ENCODE peak calls at places on chromosomes 16 and 17, in nine cellular contexts. One of them, this sample, is unnamed.
A peak's percentile ranks its signal among the peaks of the same experiment; 100 is the strongest.

GRCh38 chr17:79625706-79626105 is 14.9 kb upstream of the RBFOX3 start:
- DNase-seq in lung: no peak
- DNase-seq in cardiac muscle cell: no peak
- DNase-seq in fibroblast of lung: no peak
- DNase-seq in heart right ventricle: no peak
- DNase-seq in OCI-LY7: no peak
- DNase-seq in transverse colon: no peak
- DNase-seq in breast epithelium: peak; percentile 30
- DNase-seq in mesendoderm: no peak
- DNase-seq in this sample: no peak

GRCh38 chr17:54194268-54194667 is 371.5 kb downstream of the KIF2B start:
- DNase-seq in breast epithelium: no peak
- DNase-seq in fibroblast of lung: no peak
- DNase-seq in lung: no peak
- DNase-seq in transverse colon: no peak
- DNase-seq in mesendoderm: no peak
- DNase-seq in OCI-LY7: no peak
- DNase-seq in heart right ventricle: no peak
- DNase-seq in cardiac muscle cell: no peak
- DNase-seq in this sample: no peak

GRCh38 chr17:15659663-15660062 is 24.4 kb downstream of the TRIM16 start:
- DNase-seq in transverse colon: no peak
- DNase-seq in mesendoderm: peak; percentile 92
- DNase-seq in fibroblast of lung: no peak
- DNase-seq in heart right ventricle: peak; percentile 47
- DNase-seq in cardiac muscle cell: peak; percentile 54
- DNase-seq in OCI-LY7: no peak
- DNase-seq in breast epithelium: no peak
- DNase-seq in lung: peak; percentile 80
- DNase-seq in this sample: no peak

GRCh38 chr16:88633684-88634140 is 4.7 kb upstream of the IL17C start:
- DNase-seq in breast epithelium: no peak
- DNase-seq in transverse colon: peak; percentile 60
- DNase-seq in heart right ventricle: peak; percentile 22
- DNase-seq in lung: no peak
- DNase-seq in mesendoderm: peak; percentile 86
- DNase-seq in fibroblast of lung: no peak
- DNase-seq in cardiac muscle cell: peak; percentile 26
- DNase-seq in OCI-LY7: peak; percentile 55
- DNase-seq in this sample: no peak

GRCh38 chr17:39239640-39240314 is 14.0 kb upstream of the STAC2 start:
- DNase-seq in lung: peak; percentile 56
- DNase-seq in cardiac muscle cell: peak; percentile 67
- DNase-seq in transverse colon: peak; percentile 81
- DNase-seq in breast epithelium: peak; percentile 64
- DNase-seq in fibroblast of lung: no peak
- DNase-seq in OCI-LY7: peak; percentile 89
- DNase-seq in heart right ventricle: peak; percentile 30
- DNase-seq in mesendoderm: peak; percentile 79
- DNase-seq in this sample: peak; percentile 82

GRCh38 chr16:79100456-79100855 is 500.1 kb downstream of the MAF start:
- DNase-seq in heart right ventricle: no peak
- DNase-seq in mesendoderm: no peak
- DNase-seq in transverse colon: no peak
- DNase-seq in fibroblast of lung: no peak
- DNase-seq in breast epithelium: no peak
- DNase-seq in cardiac muscle cell: peak; percentile 54
- DNase-seq in lung: no peak
- DNase-seq in OCI-LY7: no peak
- DNase-seq in this sample: no peak

GRCh38 chr17:47810200-47810821 is 11.3 kb downstream of the OSBPL7 start:
- DNase-seq in heart right ventricle: no peak
- DNase-seq in breast epithelium: no peak
- DNase-seq in fibroblast of lung: peak; percentile 84
- DNase-seq in lung: peak; percentile 69
- DNase-seq in transverse colon: peak; percentile 88
- DNase-seq in OCI-LY7: no peak
- DNase-seq in mesendoderm: peak; percentile 65
- DNase-seq in cardiac muscle cell: peak; percentile 28
- DNase-seq in this sample: no peak

GRCh38 chr16:11032000-11032921 is 87.9 kb downstream of the CLEC16A start:
- DNase-seq in lung: no peak
- DNase-seq in heart right ventricle: no peak
- DNase-seq in breast epithelium: no peak
- DNase-seq in fibroblast of lung: peak; percentile 41
- DNase-seq in OCI-LY7: no peak
- DNase-seq in cardiac muscle cell: no peak
- DNase-seq in transverse colon: no peak
- DNase-seq in mesendoderm: peak; percentile 81
- DNase-seq in this sample: no peak

GRCh38 chr17:47064684-47065083 is 85.6 kb upstream of the RPRML start:
- DNase-seq in cardiac muscle cell: no peak
- DNase-seq in lung: no peak
- DNase-seq in transverse colon: no peak
- DNase-seq in OCI-LY7: no peak
- DNase-seq in mesendoderm: no peak
- DNase-seq in fibroblast of lung: no peak
- DNase-seq in heart right ventricle: no peak
- DNase-seq in breast epithelium: no peak
- DNase-seq in this sample: no peak

GRCh38 chr17:83204230-83204725 is 124.9 kb downstream of the METRNL start:
- DNase-seq in lung: no peak
- DNase-seq in breast epithelium: no peak
- DNase-seq in heart right ventricle: no peak
- DNase-seq in fibroblast of lung: no peak
- DNase-seq in mesendoderm: no peak
- DNase-seq in cardiac muscle cell: no peak
- DNase-seq in OCI-LY7: no peak
- DNase-seq in transverse colon: no peak
- DNase-seq in this sample: no peak

GRCh38 chr16:47956881-47957280 is 198.9 kb downstream of the ABCC12 start:
- DNase-seq in lung: no peak
- DNase-seq in mesendoderm: no peak
- DNase-seq in breast epithelium: no peak
- DNase-seq in fibroblast of lung: no peak
- DNase-seq in cardiac muscle cell: no peak
- DNase-seq in OCI-LY7: no peak
- DNase-seq in heart right ventricle: no peak
- DNase-seq in transverse colon: no peak
- DNase-seq in this sample: no peak

GRCh38 chr17:64063766-64064224 is 43.4 kb upstream of the ICAM2 start:
- DNase-seq in OCI-LY7: peak; percentile 71
- DNase-seq in transverse colon: peak; percentile 76
- DNase-seq in heart right ventricle: peak; percentile 62
- DNase-seq in cardiac muscle cell: peak; percentile 79
- DNase-seq in lung: peak; percentile 82
- DNase-seq in breast epithelium: no peak
- DNase-seq in fibroblast of lung: peak; percentile 44
- DNase-seq in mesendoderm: peak; percentile 91
- DNase-seq in this sample: peak; percentile 60

GRCh38 chr17:2058521-2059124 is 3.7 kb downstream of the HIC1 start:
- DNase-seq in OCI-LY7: peak; percentile 57
- DNase-seq in cardiac muscle cell: peak; percentile 55
- DNase-seq in breast epithelium: no peak
- DNase-seq in heart right ventricle: peak; percentile 87
- DNase-seq in mesendoderm: peak; percentile 82
- DNase-seq in lung: peak; percentile 79
- DNase-seq in transverse colon: peak; percentile 89
- DNase-seq in fibroblast of lung: peak; percentile 81
- DNase-seq in this sample: peak; percentile 72

GRCh38 chr17:58265902-58266875 is 14.5 kb downstream of the MPO start:
- DNase-seq in transverse colon: no peak
- DNase-seq in cardiac muscle cell: no peak
- DNase-seq in OCI-LY7: no peak
- DNase-seq in lung: no peak
- DNase-seq in heart right ventricle: no peak
- DNase-seq in fibroblast of lung: no peak
- DNase-seq in mesendoderm: no peak
- DNase-seq in breast epithelium: no peak
- DNase-seq in this sample: no peak

GRCh38 chr17:81095608-81095888 is 60.6 kb downstream of the BAIAP2 start:
- DNase-seq in OCI-LY7: no peak
- DNase-seq in breast epithelium: no peak
- DNase-seq in heart right ventricle: no peak
- DNase-seq in mesendoderm: no peak
- DNase-seq in lung: no peak
- DNase-seq in cardiac muscle cell: no peak
- DNase-seq in fibroblast of lung: no peak
- DNase-seq in transverse colon: no peak
- DNase-seq in this sample: no peak
- H3K36me3 ChIP-seq in OCI-LY7: no peaks in the 10 kb centered on the region
- H3K36me3 ChIP-seq in breast epithelium: no peaks in the 10 kb centered on the region
- H3K36me3 ChIP-seq in heart right ventricle: no peaks in the 10 kb centered on the region
- H3K36me3 ChIP-seq in mesendoderm: no peaks in the 10 kb centered on the region
- H3K36me3 ChIP-seq in lung: no peaks in the 10 kb centered on the region
- H3K36me3 ChIP-seq in cardiac muscle cell: no peaks in the 10 kb centered on the region
- H3K36me3 ChIP-seq in fibroblast of lung: no peaks in the 10 kb centered on the region
- H3K36me3 ChIP-seq in transverse colon: no peaks in the 10 kb centered on the region
- H3K36me3 ChIP-seq in this sample: no peaks in the 10 kb centered on the region

GRCh38 chr16:7342598-7342997 is 10.0 kb downstream of the RBFOX1 start:
- DNase-seq in OCI-LY7: no peak
- DNase-seq in cardiac muscle cell: no peak
- DNase-seq in lung: no peak
- DNase-seq in mesendoderm: no peak
- DNase-seq in breast epithelium: no peak
- DNase-seq in fibroblast of lung: no peak
- DNase-seq in heart right ventricle: no peak
- DNase-seq in transverse colon: no peak
- DNase-seq in this sample: no peak

GRCh38 chr16:7344806-7345416 is 12.3 kb downstream of the RBFOX1 start:
- DNase-seq in fibroblast of lung: no peak
- DNase-seq in heart right ventricle: no peak
- DNase-seq in breast epithelium: no peak
- DNase-seq in lung: no peak
- DNase-seq in cardiac muscle cell: peak; percentile 57
- DNase-seq in OCI-LY7: no peak
- DNase-seq in transverse colon: no peak
- DNase-seq in mesendoderm: no peak
- DNase-seq in this sample: no peak

GRCh38 chr16:7343271-7343670 is 10.6 kb downstream of the RBFOX1 start:
- DNase-seq in OCI-LY7: no peak
- DNase-seq in cardiac muscle cell: no peak
- DNase-seq in breast epithelium: no peak
- DNase-seq in lung: no peak
- DNase-seq in transverse colon: no peak
- DNase-seq in heart right ventricle: no peak
- DNase-seq in mesendoderm: no peak
- DNase-seq in fibroblast of lung: no peak
- DNase-seq in this sample: no peak

GRCh38 chr16:7340938-7341337 is 8.3 kb downstream of the RBFOX1 start:
- DNase-seq in breast epithelium: no peak
- DNase-seq in heart right ventricle: no peak
- DNase-seq in fibroblast of lung: no peak
- DNase-seq in lung: no peak
- DNase-seq in OCI-LY7: no peak
- DNase-seq in cardiac muscle cell: no peak
- DNase-seq in mesendoderm: no peak
- DNase-seq in transverse colon: no peak
- DNase-seq in this sample: no peak

DNA sequence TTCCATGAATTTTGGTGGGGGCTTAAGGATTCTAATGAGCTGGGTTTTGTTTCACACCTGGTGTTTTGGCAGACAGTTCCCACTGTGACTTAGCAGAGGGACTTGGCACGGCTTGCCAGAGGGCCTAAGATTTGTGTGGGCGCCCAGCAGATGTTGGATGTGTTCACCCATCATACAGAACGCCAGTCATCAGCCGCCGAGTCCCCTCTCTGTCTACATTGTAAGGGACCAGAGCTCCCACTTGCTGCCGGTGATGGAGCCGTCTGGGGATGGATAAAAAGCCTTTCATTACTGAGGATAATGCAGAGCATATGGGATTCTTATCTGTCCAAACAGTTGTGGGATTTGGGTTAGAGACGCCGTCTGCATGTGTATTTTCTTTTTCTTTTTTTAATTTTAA is 12.8 kb downstream of the RBFOX1 start:
- DNase-seq in heart right ventricle: peak; percentile 35
- DNase-seq in fibroblast of lung: no peak
- DNase-seq in mesendoderm: no peak
- DNase-seq in transverse colon: no peak
- DNase-seq in breast epithelium: no peak
- DNase-seq in cardiac muscle cell: no peak
- DNase-seq in OCI-LY7: no peak
- DNase-seq in lung: no peak
- DNase-seq in this sample: no peak
- H3K27ac ChIP-seq in heart right ventricle: peak overlapping the region; percentile 61
- H3K27ac ChIP-seq in fibroblast of lung: no peak overlapping the region
- H3K27ac ChIP-seq in mesendoderm: no peak overlapping the region
- H3K27ac ChIP-seq in transverse colon: no peak overlapping the region
- H3K27ac ChIP-seq in breast epithelium: no peak overlapping the region
- H3K27ac ChIP-seq in cardiac muscle cell: peak overlapping the region; percentile 80
- H3K27ac ChIP-seq in OCI-LY7: no peak overlapping the region
- H3K27ac ChIP-seq in lung: no peak overlapping the region
- H3K27ac ChIP-seq in this sample: no peak overlapping the region

GRCh38 chr17:49003557-49004511 is 6.6 kb downstream of the IGF2BP1 start:
- DNase-seq in fibroblast of lung: peak; percentile 52
- DNase-seq in transverse colon: no peak
- DNase-seq in breast epithelium: no peak
- DNase-seq in cardiac muscle cell: peak; percentile 76
- DNase-seq in OCI-LY7: no peak
- DNase-seq in mesendoderm: peak; percentile 89
- DNase-seq in lung: no peak
- DNase-seq in heart right ventricle: no peak
- DNase-seq in this sample: no peak

GRCh38 chr17:49000943-49001342 is 3.8 kb downstream of the IGF2BP1 start:
- DNase-seq in mesendoderm: no peak
- DNase-seq in OCI-LY7: no peak
- DNase-seq in lung: no peak
- DNase-seq in transverse colon: no peak
- DNase-seq in cardiac muscle cell: no peak
- DNase-seq in heart right ventricle: no peak
- DNase-seq in fibroblast of lung: peak; percentile 54
- DNase-seq in breast epithelium: no peak
- DNase-seq in this sample: no peak

GRCh38 chr17:49002766-49003165 is 5.6 kb downstream of the IGF2BP1 start:
- DNase-seq in heart right ventricle: no peak
- DNase-seq in OCI-LY7: no peak
- DNase-seq in mesendoderm: no peak
- DNase-seq in transverse colon: no peak
- DNase-seq in breast epithelium: no peak
- DNase-seq in cardiac muscle cell: no peak
- DNase-seq in fibroblast of lung: no peak
- DNase-seq in lung: no peak
- DNase-seq in this sample: no peak

GRCh38 chr17:49002331-49002730 is 5.1 kb downstream of the IGF2BP1 start:
- DNase-seq in transverse colon: no peak
- DNase-seq in mesendoderm: no peak
- DNase-seq in OCI-LY7: no peak
- DNase-seq in cardiac muscle cell: no peak
- DNase-seq in lung: no peak
- DNase-seq in breast epithelium: no peak
- DNase-seq in heart right ventricle: no peak
- DNase-seq in fibroblast of lung: no peak
- DNase-seq in this sample: no peak

GRCh38 chr17:49001671-49002070 is 4.5 kb downstream of the IGF2BP1 start:
- DNase-seq in fibroblast of lung: no peak
- DNase-seq in transverse colon: no peak
- DNase-seq in cardiac muscle cell: no peak
- DNase-seq in breast epithelium: no peak
- DNase-seq in heart right ventricle: no peak
- DNase-seq in mesendoderm: no peak
- DNase-seq in OCI-LY7: no peak
- DNase-seq in lung: no peak
- DNase-seq in this sample: no peak
- H3K4me3 ChIP-seq in fibroblast of lung: no peak overlapping the region
- H3K4me3 ChIP-seq in transverse colon: no peak overlapping the region
- H3K4me3 ChIP-seq in cardiac muscle cell: peak overlapping the region; percentile 96
- H3K4me3 ChIP-seq in breast epithelium: no peak overlapping the region
- H3K4me3 ChIP-seq in heart right ventricle: no peak overlapping the region
- H3K4me3 ChIP-seq in mesendoderm: no peak overlapping the region
- H3K4me3 ChIP-seq in OCI-LY7: peak overlapping the region; percentile 83
- H3K4me3 ChIP-seq in lung: no peak overlapping the region
- H3K4me3 ChIP-seq in this sample: no peak overlapping the region

GRCh38 chr16:28166394-28167208 is 45.2 kb downstream of the XPO6 start:
- DNase-seq in OCI-LY7: no peak
- DNase-seq in fibroblast of lung: no peak
- DNase-seq in heart right ventricle: no peak
- DNase-seq in mesendoderm: peak; percentile 69
- DNase-seq in transverse colon: no peak
- DNase-seq in breast epithelium: no peak
- DNase-seq in cardiac muscle cell: no peak
- DNase-seq in lung: no peak
- DNase-seq in this sample: no peak
- H3K36me3 ChIP-seq in OCI-LY7: peaks cover 97% of the 10 kb centered on the region
- H3K36me3 ChIP-seq in fibroblast of lung: peaks cover 25% of the 10 kb centered on the region
- H3K36me3 ChIP-seq in heart right ventricle: peaks cover 15% of the 10 kb centered on the region
- H3K36me3 ChIP-seq in mesendoderm: peaks cover 12% of the 10 kb centered on the region
- H3K36me3 ChIP-seq in transverse colon: no peaks in the 10 kb centered on the region
- H3K36me3 ChIP-seq in breast epithelium: no peaks in the 10 kb centered on the region
- H3K36me3 ChIP-seq in cardiac muscle cell: peaks cover 31% of the 10 kb centered on the region
- H3K36me3 ChIP-seq in lung: peaks cover 3% of the 10 kb centered on the region
- H3K36me3 ChIP-seq in this sample: peaks cover 12% of the 10 kb centered on the region

This sample was measured in iPS DF 6.9.